ENCODE peak calls at places on chromosomes 12 and 14, in seven cellular contexts. B is GM12878, S is foreskin fibroblast, G is tibial nerve, C is cardiac fibroblast, Y is Peyer's patch, Q is coronary artery. N is an unnamed sample.

GRCh38 chr12:5227722-5228274 is 184.1 kb downstream of the KCNA5 start:
- DNase-seq in Y (no peak), C (no peak), Q (no peak), S (no peak), G (no peak), B (no peak), N (no peak)

GRCh38 chr12:57765003-57765697 is 1.7 kb downstream of the CYP27B1 start:
- DNase-seq in G (no peak), S (peak), Y (peak), B (no peak), Q (no peak), C (peak), N (no peak)

GRCh38 chr12:46461907-46462605 is 89.5 kb upstream of the SLC38A2 start:
- DNase-seq in B (no peak), Q (no peak), Y (no peak), G (no peak), S (peak), C (no peak), N (peak)

GRCh38 chr12:2064078-2064507 is 11.3 kb downstream of the CACNA1C start:
- DNase-seq in C (peak), Y (no peak), B (peak), S (no peak), Q (no peak), G (no peak), N (peak)

GRCh38 chr14:95445676-95446075 is 70.8 kb downstream of the SYNE3 start:
- DNase-seq in B (no peak), C (no peak), Q (no peak), Y (no peak), S (no peak), G (no peak), N (no peak)

GRCh38 chr12:82728710-82729109 is 42.0 kb downstream of the TMTC2 start:
- DNase-seq in S (no peak), C (no peak), Y (no peak), G (no peak), B (no peak), Q (no peak), N (no peak)

GRCh38 chr12:13203028-13203922 is 6.7 kb downstream of the EMP1 start:
- DNase-seq in Y (no peak), C (peak), S (peak), G (peak), B (no peak), Q (no peak), N (peak)

GRCh38 chr14:94476018-94476417 is at the start of gene SERPINA9:
- DNase-seq in G (no peak), S (no peak), Y (no peak), Q (peak), B (no peak), C (no peak), N (no peak)

GRCh38 chr14:103078860-103079587 is 5.0 kb upstream of the LBHD2 start:
- DNase-seq in B (no peak), Y (no peak), Q (no peak), S (no peak), G (no peak), C (no peak), N (no peak)

GRCh38 chr12:15590180-15590826 is 198.9 kb downstream of the EPS8 start:
- DNase-seq in G (no peak), Q (peak), Y (peak), S (peak), C (peak), B (peak), N (peak)
- TF ChIP-seq CTCF in G (peak), Q (peak), Y (peak), S (peak), C (peak), B (peak), N (peak)

DNA sequence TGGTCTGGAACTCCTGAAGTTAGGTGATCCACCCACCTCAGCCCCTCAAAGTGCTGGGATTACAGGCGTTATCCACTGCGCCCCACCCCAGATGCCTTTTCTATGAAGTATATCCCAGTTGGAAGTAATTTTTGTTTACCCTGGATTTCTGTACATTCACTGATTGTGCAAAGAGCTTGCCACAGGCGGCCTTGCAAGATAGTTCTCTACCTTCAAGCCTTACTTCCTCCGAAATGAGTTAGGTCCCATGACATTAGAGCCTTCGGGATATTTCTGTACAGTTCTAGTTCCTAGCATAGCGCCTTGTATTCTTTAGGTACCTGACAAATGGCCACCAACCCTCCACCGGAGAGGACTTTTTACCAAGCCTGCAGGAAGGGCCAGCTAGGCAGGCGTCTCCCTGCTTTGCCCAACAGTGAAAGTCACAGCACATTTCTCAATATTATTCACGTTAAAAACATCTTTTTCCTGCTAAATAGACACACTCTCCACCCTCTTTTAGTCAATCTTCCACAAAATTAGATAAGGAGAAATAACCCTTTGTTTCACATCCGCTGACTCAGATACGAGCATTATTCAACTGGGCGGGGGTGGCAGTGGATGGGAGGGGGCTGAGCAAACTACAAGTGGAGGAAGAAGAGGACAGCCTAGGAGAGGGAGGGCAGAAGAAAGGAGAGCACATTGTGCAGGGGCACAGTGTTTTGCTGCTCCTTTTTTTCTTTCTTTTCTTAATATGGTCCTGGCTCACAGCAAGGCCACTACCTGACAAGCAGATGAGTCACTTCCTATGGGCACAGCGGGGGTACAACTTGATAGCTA is 40.0 kb upstream of the CAPRIN2 start:
- DNase-seq in Q (no peak), S (peak), B (no peak), G (no peak), C (peak), Y (no peak), N (peak)
- H3K4me3 ChIP-seq in Q (peak), S (peak), B (no peak), G (no peak), C (peak), Y (no peak), N (no peak)

DNA sequence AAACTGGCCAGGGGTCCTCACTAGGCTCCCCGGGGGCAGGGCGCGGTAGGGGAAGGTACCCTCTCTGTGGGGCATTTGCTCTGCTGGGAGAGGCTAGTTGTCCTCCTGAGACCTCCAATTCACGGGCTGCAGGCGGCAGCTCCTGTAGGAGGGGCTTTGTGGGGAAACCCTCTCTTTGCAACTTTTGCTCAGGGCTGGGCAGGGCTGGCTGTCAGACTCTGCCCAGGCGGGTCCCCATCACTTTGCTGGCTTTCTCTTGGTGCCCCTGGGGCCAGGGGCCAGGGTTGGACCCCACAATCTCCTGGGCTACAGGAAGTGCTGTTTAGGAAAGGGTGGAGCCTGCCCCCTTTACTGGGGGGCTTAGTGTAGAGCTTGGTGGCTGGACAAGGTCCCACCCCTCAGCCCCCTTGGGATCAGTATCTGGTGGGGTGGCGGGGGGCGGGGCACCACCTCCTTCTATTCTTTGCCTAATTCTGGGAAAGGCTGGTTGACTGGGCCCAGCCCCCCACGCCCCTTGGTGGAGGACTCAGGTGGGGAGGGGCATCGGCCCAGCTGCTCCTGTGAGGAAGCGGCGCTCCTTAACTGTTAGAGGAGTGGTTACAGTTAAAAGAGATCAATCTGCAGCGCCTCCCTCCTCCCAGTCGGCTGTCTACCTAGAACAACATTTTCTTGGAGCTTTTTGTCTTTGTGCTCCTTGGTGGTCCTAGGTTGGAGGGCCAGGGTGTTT is 918.7 kb downstream of the AACS start:
- DNase-seq in S (no peak), G (no peak), Y (no peak), Q (no peak), C (no peak), B (no peak), N (no peak)
- TF ChIP-seq CTCF in S (no peak), G (no peak), Y (no peak), Q (no peak), C (no peak), B (no peak), N (no peak)

GRCh38 chr12:115355301-115355700 is 671.3 kb upstream of the TBX3 start:
- DNase-seq in B (no peak), Y (no peak), G (no peak), Q (no peak), S (peak), C (no peak), N (no peak)

GRCh38 chr12:115351513-115352077 is 667.6 kb upstream of the TBX3 start:
- DNase-seq in S (peak), C (peak), G (no peak), B (no peak), Y (no peak), Q (no peak), N (peak)

GRCh38 chr12:115354007-115354452 is 670.1 kb upstream of the TBX3 start:
- DNase-seq in Q (peak), G (peak), Y (no peak), B (no peak), S (peak), C (peak), N (peak)

GRCh38 chr12:115354476-115354890 is 670.5 kb upstream of the TBX3 start:
- DNase-seq in Q (no peak), C (no peak), Y (no peak), S (peak), G (no peak), B (peak), N (no peak)

DNA sequence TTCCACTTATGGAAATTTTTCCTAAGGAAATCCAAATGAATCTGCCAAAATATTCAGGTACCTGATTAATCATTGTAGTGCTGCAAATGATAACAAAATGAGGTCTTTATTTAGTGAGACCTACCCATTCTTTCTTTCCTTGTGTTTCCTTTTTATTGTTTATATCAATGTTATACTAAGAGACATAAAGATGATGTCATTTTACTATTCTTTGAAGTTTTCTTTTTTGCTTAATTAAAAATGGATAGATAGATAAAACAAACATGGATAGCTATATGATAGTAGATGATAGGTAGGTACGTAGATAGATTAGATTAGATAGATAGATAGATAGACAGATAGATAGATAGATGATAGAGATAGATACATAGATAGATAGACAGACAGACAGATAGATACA is 669.5 kb upstream of the TBX3 start:
- DNase-seq in G (no peak), C (no peak), S (no peak), Y (no peak), B (no peak), Q (no peak), N (no peak)
- H3K4me3 ChIP-seq in G (no peak), C (no peak), S (no peak), Y (no peak), B (no peak), Q (no peak), N (no peak)

GRCh38 chr14:74784634-74785033 is 21.5 kb downstream of the YLPM1 start:
- DNase-seq in S (no peak), B (no peak), G (no peak), Y (no peak), C (no peak), Q (no peak), N (no peak)
- TF ChIP-seq CTCF in S (no peak), B (no peak), G (no peak), Y (no peak), C (no peak), Q (no peak), N (no peak)

GRCh38 chr12:131380961-131381705 is 329.8 kb upstream of the SFSWAP start:
- DNase-seq in G (no peak), C (no peak), B (no peak), S (no peak), Q (peak), Y (no peak), N (no peak)
- H3K4me3 ChIP-seq in G (no peak), C (no peak), B (no peak), S (no peak), Q (no peak), Y (no peak), N (no peak)

DNA sequence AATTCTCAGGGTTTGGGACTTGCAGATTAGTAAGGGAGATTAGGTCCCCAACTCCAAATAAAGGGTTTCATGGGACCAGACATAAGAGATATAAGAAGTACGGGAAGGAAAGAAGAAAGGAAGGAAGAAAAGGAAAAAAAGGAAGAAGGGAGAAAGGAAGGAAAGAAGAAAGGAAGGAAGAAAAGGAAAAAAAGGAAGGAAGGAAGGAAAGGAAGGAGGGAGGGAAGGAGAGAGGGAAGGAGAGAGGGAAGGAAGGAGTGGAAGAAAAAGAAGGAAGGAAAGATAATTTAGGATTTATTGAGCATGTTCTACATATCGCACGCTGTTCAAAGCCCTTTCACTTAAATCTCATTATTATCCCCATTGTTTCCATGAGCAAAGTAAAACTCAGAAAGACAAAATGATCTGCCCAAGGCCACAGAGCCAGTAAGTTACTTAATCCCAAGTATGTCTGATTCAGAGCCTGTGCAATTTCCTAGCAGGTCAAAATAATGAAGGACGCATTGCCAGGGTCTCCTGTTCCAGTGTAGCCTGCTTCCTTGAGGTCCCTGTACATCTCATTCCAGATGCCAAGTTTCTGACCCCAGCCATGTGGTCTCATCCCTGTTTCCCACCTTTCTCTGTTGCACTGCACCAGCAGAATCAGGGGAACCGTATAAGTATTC is 3.9 kb upstream of the HDAC7 start:
- DNase-seq in G (no peak), S (peak), Y (no peak), C (no peak), B (no peak), Q (no peak), N (no peak)
- TF ChIP-seq CTCF in G (no peak), S (no peak), Y (no peak), C (no peak), B (no peak), Q (no peak), N (no peak)

N was measured in fibroblast of villous mesenchyme.